ENCODE peak calls at places on chromosomes 5 and 9, in seven cellular contexts. B is astrocyte, E is HCT116, I is SJSA1, A is psoas muscle, V is right atrium auricular region, Q is mucosa of descending colon. R is an unnamed sample.

GRCh38 chr9:89527084-89527483 is 29.2 kb upstream of the SEMA4D start:
- DNase-seq in V (peak; percentile 65), E (no peak), Q (no peak), A (no peak), B (no peak), I (no peak), R (no peak)

GRCh38 chr5:31809037-31809910 is 170.3 kb downstream of the PDZD2 start:
- DNase-seq in Q (no peak), I (no peak), B (peak; percentile 54), E (peak; percentile 68), A (peak; percentile 78), V (peak; percentile 83), R (no peak)

GRCh38 chr5:3325206-3325605 is 270.4 kb upstream of the IRX1 start:
- DNase-seq in E (no peak), V (no peak), A (no peak), I (no peak), Q (no peak), B (peak; percentile 30), R (no peak)

GRCh38 chr5:82174128-82174918 is 103.8 kb downstream of the RPS23 start:
- DNase-seq in E (peak; percentile 60), A (peak; percentile 63), I (peak; percentile 56), V (peak; percentile 66), Q (no peak), B (peak; percentile 93), R (no peak)

GRCh38 chr9:133493428-133493827 is 14.5 kb upstream of the SLC2A6 start:
- DNase-seq in E (no peak), B (no peak), V (no peak), A (peak; percentile 52), Q (peak; percentile 30), I (no peak), R (peak; percentile 78)

GRCh38 chr5:112971285-112971684 is 5.3 kb upstream of the DCP2 start:
- DNase-seq in A (no peak), Q (no peak), E (no peak), V (no peak), B (no peak), I (no peak), R (no peak)

GRCh38 chr5:122153230-122153629 is 23.9 kb downstream of the ZNF474 start:
- DNase-seq in I (no peak), V (no peak), A (no peak), E (no peak), B (peak; percentile 95), Q (no peak), R (no peak)

GRCh38 chr5:179151521-179152118 is 91.4 kb downstream of the ZNF354C start:
- DNase-seq in A (no peak), I (no peak), V (no peak), E (no peak), B (no peak), Q (no peak), R (peak; percentile 38)

GRCh38 chr5:77396017-77396416 is 96.1 kb downstream of the WDR41 start:
- DNase-seq in B (no peak), V (no peak), Q (no peak), A (no peak), E (no peak), I (no peak), R (no peak)

GRCh38 chr9:120928720-120929389 is 2.3 kb upstream of the TRAF1 start:
- DNase-seq in Q (peak; percentile 94), V (peak; percentile 80), B (no peak), E (no peak), A (peak; percentile 87), I (no peak), R (peak; percentile 92)

GRCh38 chr5:154331267-154331666 is 114.5 kb upstream of the SAP30L start:
- DNase-seq in I (no peak), B (no peak), E (no peak), A (no peak), Q (no peak), V (no peak), R (no peak)

GRCh38 chr5:72106922-72107873 is at the start of gene MAP1B:
- DNase-seq in E (no peak), V (peak; percentile 64), I (peak; percentile 96), A (peak; percentile 77), Q (peak; percentile 57), B (peak; percentile 68), R (peak; percentile 86)

GRCh38 chr9:116144555-116144954 is 9.0 kb upstream of the PAPPA start:
- DNase-seq in E (no peak), Q (no peak), I (no peak), V (no peak), A (no peak), B (no peak), R (no peak)

GRCh38 chr5:39661026-39661779 is 236.4 kb upstream of the DAB2 start:
- DNase-seq in I (no peak), V (no peak), Q (no peak), E (no peak), B (peak; percentile 17), A (no peak), R (no peak)

GRCh38 chr9:133718533-133719315 is 19.4 kb downstream of the SARDH start:
- DNase-seq in E (no peak), B (no peak), Q (no peak), I (no peak), A (no peak), V (no peak), R (peak; percentile 37)

GRCh38 chr5:165039748-165040147 is 1534.3 kb downstream of the MAT2B start:
- DNase-seq in V (no peak), E (no peak), B (no peak), I (no peak), Q (no peak), A (no peak), R (no peak)

GRCh38 chr9:137759649-137760321 is 117.8 kb upstream of the CACNA1B start:
- DNase-seq in A (no peak), Q (no peak), B (no peak), I (no peak), E (no peak), V (no peak), R (peak; percentile 57)

GRCh38 chr9:36174731-36175130 is 5.5 kb downstream of the CCIN start:
- DNase-seq in V (no peak), E (no peak), I (no peak), B (no peak), Q (no peak), A (no peak), R (no peak)

GRCh38 chr5:74205745-74206570 is 434.6 kb downstream of the ENC1 start:
- DNase-seq in A (no peak), V (no peak), E (no peak), I (no peak), B (peak; percentile 65), Q (no peak), R (no peak)

GRCh38 chr9:78963911-78964310 is 607.9 kb upstream of the TLE4 start:
- DNase-seq in I (no peak), B (no peak), V (no peak), Q (no peak), E (no peak), A (no peak), R (no peak)

GRCh38 chr5:91219803-91220371 is 163.2 kb downstream of the ARRDC3 start:
- DNase-seq in A (no peak), Q (no peak), E (peak; percentile 26), V (no peak), I (no peak), B (no peak), R (no peak)

GRCh38 chr5:57824047-57824446 is 341.4 kb upstream of the ACTBL2 start:
- DNase-seq in Q (no peak), V (no peak), A (no peak), B (peak; percentile 99), I (no peak), E (peak; percentile 95), R (no peak)

GRCh38 chr5:133657036-133657435 is 44.7 kb upstream of the FSTL4 start:
- DNase-seq in V (no peak), E (no peak), Q (no peak), I (no peak), B (no peak), A (no peak), R (no peak)

GRCh38 chr5:149651686-149652085 is 70.4 kb downstream of the ARHGEF37 start:
- DNase-seq in B (no peak), E (no peak), Q (no peak), A (no peak), I (no peak), V (no peak), R (no peak)

GRCh38 chr5:141434006-141434405 is 3.7 kb downstream of the PCDHGA12 start:
- DNase-seq in V (no peak), I (no peak), E (no peak), Q (no peak), B (no peak), A (no peak), R (no peak)
- H3K9me3 ChIP-seq in V (peaks cover 7% of the 10 kb centered on the region), I (peaks cover 19% of the 10 kb centered on the region), E (peaks cover 8% of the 10 kb centered on the region), Q (peaks cover 86% of the 10 kb centered on the region), B (peaks cover 20% of the 10 kb centered on the region), A (peaks cover 4% of the 10 kb centered on the region), R (peaks cover 16% of the 10 kb centered on the region)

DNA sequence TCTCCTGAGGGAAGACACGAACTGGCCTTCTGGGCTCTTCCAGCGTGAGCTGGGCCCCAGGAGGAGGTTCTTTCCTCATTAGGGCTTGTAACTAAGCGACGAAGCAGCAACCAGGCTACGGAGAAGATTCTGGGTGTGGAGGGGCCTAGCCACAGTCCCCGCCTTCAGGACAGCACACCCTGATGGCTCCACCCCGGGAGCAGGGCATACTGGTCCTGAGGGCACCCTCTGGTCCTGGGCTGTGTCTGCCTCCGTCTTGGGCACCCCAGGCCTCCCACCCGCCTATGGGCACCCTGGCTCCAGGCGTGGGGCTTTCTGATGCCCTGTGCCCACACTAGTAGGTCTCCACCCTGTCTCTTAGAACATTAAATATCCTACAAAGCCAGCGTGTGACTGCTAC is 136.4 kb downstream of the OLFM1 start:
- DNase-seq in V (no peak), B (no peak), Q (no peak), E (no peak), A (peak; percentile 19), I (no peak), R (peak; percentile 45)
- H3K9me3 ChIP-seq in V (no peaks in the 10 kb centered on the region), B (peaks cover 15% of the 10 kb centered on the region), Q (no peaks in the 10 kb centered on the region), E (no peaks in the 10 kb centered on the region), A (no peaks in the 10 kb centered on the region), I (no peaks in the 10 kb centered on the region), R (no peaks in the 10 kb centered on the region)

GRCh38 chr5:17816947-17817346 is 182.7 kb downstream of the TAF11L14 start:
- DNase-seq in V (no peak), A (no peak), E (no peak), Q (no peak), B (peak; percentile 30), I (no peak), R (no peak)

GRCh38 chr5:17813214-17813613 is 179.0 kb downstream of the TAF11L14 start:
- DNase-seq in V (no peak), Q (no peak), B (peak; percentile 35), A (no peak), I (no peak), E (no peak), R (no peak)

GRCh38 chr5:17819786-17820185 is 185.5 kb downstream of the TAF11L14 start:
- DNase-seq in E (no peak), I (no peak), A (no peak), V (no peak), B (peak; percentile 26), Q (no peak), R (no peak)

DNA sequence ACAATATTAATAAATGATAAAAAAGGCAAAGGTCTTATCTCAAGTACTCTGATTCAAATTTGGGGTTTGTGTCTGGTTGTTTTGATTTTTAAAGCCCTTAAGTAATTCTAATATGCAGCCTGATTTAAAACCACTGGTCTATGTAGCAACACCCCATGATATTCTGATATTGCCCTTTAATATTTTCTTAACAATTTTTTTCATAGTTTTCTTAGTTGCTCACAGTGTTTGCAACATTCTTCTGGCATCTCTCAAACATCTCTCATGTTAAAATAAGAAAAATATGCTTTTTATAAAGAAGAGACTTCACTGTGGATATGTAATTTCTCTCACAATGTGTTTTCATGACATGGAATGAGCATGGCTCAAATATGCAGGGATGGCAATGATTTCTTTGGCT is 183.7 kb downstream of the TAF11L14 start:
- DNase-seq in I (no peak), E (no peak), Q (no peak), B (no peak), V (no peak), A (no peak), R (no peak)
- H3K9me3 ChIP-seq in I (no peaks in the 10 kb centered on the region), E (peaks cover 12% of the 10 kb centered on the region), Q (no peaks in the 10 kb centered on the region), B (no peaks in the 10 kb centered on the region), V (no peaks in the 10 kb centered on the region), A (no peaks in the 10 kb centered on the region), R (no peaks in the 10 kb centered on the region)

GRCh38 chr5:151082274-151082902 is 1.6 kb upstream of the TNIP1 start:
- DNase-seq in A (no peak), I (no peak), E (no peak), V (no peak), B (no peak), Q (no peak), R (no peak)
- H3K9me3 ChIP-seq in A (no peaks in the 10 kb centered on the region), I (no peaks in the 10 kb centered on the region), E (no peaks in the 10 kb centered on the region), V (no peaks in the 10 kb centered on the region), B (no peaks in the 10 kb centered on the region), Q (no peaks in the 10 kb centered on the region), R (no peaks in the 10 kb centered on the region)

R was measured in kidney.